ENCODE peak calls at places on chromosomes 3 and 15, in eight cellular contexts. Q is stimulated activated CD4-positive, alpha-beta T cell treated with anti-CD3 and anti-CD28 coated beads, Interleukin-1b, Interleukin-23, amount 100 ng/mL, for 24 hours; K is NCI-H774; G is NT2/D1; H is T-helper 1 cell; B is GM12878; Y is NCI-H2081; O is chondrocyte. C is an unnamed sample.
A peak's percentile ranks its signal among the peaks of the same experiment; 100 is the strongest.

GRCh38 chr3:46878796-46879436 is 1.4 kb downstream of the PTH1R start:
- DNase-seq in Q (no peak), K (no peak), G (no peak), H (no peak), B (peak; percentile 24), Y (no peak), O (no peak), C (no peak)

GRCh38 chr15:90583471-90584252 is 53.9 kb downstream of the CRTC3 start:
- DNase-seq in Q (no peak), K (no peak), G (peak; percentile 91), H (no peak), B (no peak), Y (no peak), O (no peak), C (no peak)

GRCh38 chr3:115099115-115099884 is 47.8 kb downstream of the ZBTB20 start:
- DNase-seq in Q (no peak), K (no peak), G (no peak), H (no peak), B (no peak), Y (peak; percentile 24), O (no peak), C (no peak)

GRCh38 chr15:67304778-67305177 is 50.2 kb downstream of the IQCH start:
- DNase-seq in Q (no peak), K (no peak), G (no peak), H (no peak), B (no peak), Y (no peak), O (no peak), C (no peak)

GRCh38 chr3:194373028-194373427 is 3.5 kb upstream of the LRRC15 start:
- DNase-seq in Q (no peak), K (no peak), G (no peak), H (no peak), B (no peak), Y (no peak), O (no peak), C (no peak)

GRCh38 chr3:11377726-11378125 is 105.5 kb downstream of the ATG7 start:
- DNase-seq in Q (no peak), K (no peak), G (no peak), H (no peak), B (no peak), Y (no peak), O (no peak), C (no peak)

GRCh38 chr3:161423911-161424522 is 52.7 kb upstream of the SPTSSB start:
- DNase-seq in Q (no peak), K (peak; percentile 38), G (no peak), H (no peak), B (no peak), Y (peak; percentile 55), O (no peak), C (no peak)

GRCh38 chr3:55483196-55484095 is 3.7 kb downstream of the WNT5A start:
- DNase-seq in Q (no peak), K (no peak), G (no peak), H (no peak), B (no peak), Y (no peak), O (no peak), C (no peak)

GRCh38 chr3:126445506-126445905 is 30.2 kb downstream of the ZXDC start:
- DNase-seq in Q (no peak), K (no peak), G (no peak), H (no peak), B (no peak), Y (no peak), O (no peak), C (no peak)

GRCh38 chr3:169771651-169772529 is 1.3 kb upstream of the MYNN start:
- DNase-seq in Q (peak; percentile 26), K (peak; percentile 95), G (peak; percentile 64), H (peak; percentile 66), B (peak; percentile 90), Y (peak; percentile 94), O (no peak), C (no peak)

GRCh38 chr3:124780356-124780755 is 50.1 kb downstream of the UMPS start:
- DNase-seq in Q (no peak), K (no peak), G (no peak), H (no peak), B (no peak), Y (no peak), O (no peak), C (peak; percentile 76)

GRCh38 chr3:86629511-86629910 is 361.4 kb downstream of the VGLL3 start:
- DNase-seq in Q (no peak), K (no peak), G (no peak), H (no peak), B (no peak), Y (no peak), O (no peak), C (no peak)

GRCh38 chr3:170322501-170323328 is 34.8 kb upstream of the SKIL start:
- DNase-seq in Q (no peak), K (no peak), G (no peak), H (no peak), B (no peak), Y (no peak), O (no peak), C (no peak)

GRCh38 chr3:127004641-127005397 is 21.9 kb downstream of the PLXNA1 start:
- DNase-seq in Q (no peak), K (no peak), G (no peak), H (no peak), B (no peak), Y (no peak), O (no peak), C (no peak)

GRCh38 chr3:127773752-127774395 is 48.4 kb downstream of the MGLL start:
- DNase-seq in Q (no peak), K (no peak), G (no peak), H (no peak), B (no peak), Y (no peak), O (no peak), C (no peak)

GRCh38 chr3:184805351-184806038 is 6.5 kb upstream of the VPS8 start:
- DNase-seq in Q (no peak), K (peak; percentile 80), G (no peak), H (no peak), B (no peak), Y (peak; percentile 34), O (no peak), C (no peak)

GRCh38 chr15:36905908-36906307 is 194.4 kb downstream of the MEIS2 start:
- DNase-seq in Q (no peak), K (no peak), G (no peak), H (no peak), B (no peak), Y (no peak), O (no peak), C (no peak)

GRCh38 chr3:24264011-24264410 is 230.6 kb downstream of the THRB start:
- DNase-seq in Q (no peak), K (no peak), G (no peak), H (no peak), B (no peak), Y (no peak), O (no peak), C (no peak)

GRCh38 chr15:59292393-59292792 is 80.3 kb downstream of the MYO1E start:
- DNase-seq in Q (no peak), K (no peak), G (no peak), H (no peak), B (no peak), Y (no peak), O (no peak), C (no peak)

GRCh38 chr3:113773381-113773780 is 26.5 kb downstream of the ATP6V1A start:
- DNase-seq in Q (no peak), K (no peak), G (no peak), H (no peak), B (no peak), Y (no peak), O (no peak), C (no peak)

GRCh38 chr3:35295875-35296274 is 343.4 kb upstream of the ARPP21 start:
- DNase-seq in Q (no peak), K (no peak), G (no peak), H (no peak), B (no peak), Y (no peak), O (no peak), C (no peak)

GRCh38 chr15:91258436-91258779 is 158.4 kb downstream of the SV2B start:
- DNase-seq in Q (no peak), K (no peak), G (no peak), H (no peak), B (no peak), Y (no peak), O (no peak), C (no peak)

GRCh38 chr15:60964527-60964926 is 264.6 kb downstream of the RORA start:
- DNase-seq in Q (no peak), K (no peak), G (no peak), H (no peak), B (no peak), Y (no peak), O (no peak), C (peak; percentile 78)

GRCh38 chr3:105195260-105195659 is 171.4 kb upstream of the ALCAM start:
- DNase-seq in Q (no peak), K (no peak), G (no peak), H (no peak), B (no peak), Y (peak; percentile 29), O (no peak), C (no peak)

GRCh38 chr3:74639681-74640080 is 25.2 kb upstream of the CNTN3 start:
- DNase-seq in Q (no peak), K (no peak), G (no peak), H (no peak), B (no peak), Y (no peak), O (no peak), C (no peak)

GRCh38 chr3:146187334-146187950 is 26.5 kb upstream of the PLOD2 start:
- DNase-seq in Q (no peak), K (peak; percentile 21), G (no peak), H (no peak), B (no peak), Y (peak; percentile 45), O (no peak), C (no peak)

GRCh38 chr3:141493152-141493551 is 6.3 kb downstream of the RASA2 start:
- DNase-seq in Q (no peak), K (no peak), G (no peak), H (no peak), B (no peak), Y (no peak), O (no peak), C (no peak)

C was measured in gastrocnemius medialis.